ENCODE peak calls at places on chromosomes 13 and 19, in five cellular contexts. Y is NCI-H2029, F is SW 1271, I is left lobe of liver, D is amygdala. U is an unnamed sample.

GRCh38 chr19:48813123-48813911 is 2.5 kb upstream of the BCAT2 start:
- DNase-seq in Y (no peak), F (no peak), I (peak; percentile 56), D (no peak), U (no peak)

GRCh38 chr19:50721441-50722137 is 1.6 kb upstream of the CLEC11A start:
- DNase-seq in Y (no peak), F (no peak), I (no peak), D (no peak), U (peak; percentile 42)

GRCh38 chr13:40780822-40781401 is 8.5 kb upstream of the SLC25A15 start:
- DNase-seq in Y (no peak), F (no peak), I (no peak), D (no peak), U (no peak)

GRCh38 chr13:35793823-35794222 is 317.3 kb upstream of the MAB21L1 start:
- DNase-seq in Y (no peak), F (no peak), I (no peak), D (no peak), U (no peak)

GRCh38 chr13:101941095-101941777 is 460.6 kb downstream of the FGF14 start:
- DNase-seq in Y (no peak), F (no peak), I (peak; percentile 52), D (no peak), U (no peak)

GRCh38 chr13:42218576-42218975 is 53.4 kb upstream of the AKAP11 start:
- DNase-seq in Y (no peak), F (no peak), I (no peak), D (no peak), U (no peak)

GRCh38 chr13:23619073-23619855 is 49.1 kb downstream of the TNFRSF19 start:
- DNase-seq in Y (no peak), F (no peak), I (no peak), D (no peak), U (no peak)

GRCh38 chr19:3544054-3544376 is 5.0 kb downstream of the TEKTIP1 start:
- DNase-seq in Y (no peak), F (no peak), I (no peak), D (no peak), U (no peak)

GRCh38 chr19:30162718-30163117 is 209.5 kb upstream of the ZNF536 start:
- DNase-seq in Y (no peak), F (no peak), I (no peak), D (no peak), U (no peak)

GRCh38 chr19:919157-920050 is 2.3 kb downstream of the KISS1R start:
- DNase-seq in Y (peak; percentile 45), F (no peak), I (no peak), D (no peak), U (no peak)

GRCh38 chr19:40193587-40193849 is 2.3 kb downstream of the MAP3K10 start:
- DNase-seq in Y (no peak), F (no peak), I (no peak), D (no peak), U (no peak)

GRCh38 chr19:29665826-29666633 is 769 bp downstream of the PLEKHF1 start:
- DNase-seq in Y (no peak), F (peak; percentile 18), I (peak; percentile 76), D (no peak), U (no peak)

GRCh38 chr13:95714142-95714832 is 37.3 kb downstream of the DNAJC3 start:
- DNase-seq in Y (no peak), F (no peak), I (no peak), D (no peak), U (no peak)

GRCh38 chr19:2561895-2562294 is 86.0 kb downstream of the GADD45B start:
- DNase-seq in Y (no peak), F (no peak), I (no peak), D (no peak), U (no peak)

GRCh38 chr13:97257800-97258799 is 36.0 kb downstream of the MBNL2 start:
- DNase-seq in Y (no peak), F (peak; percentile 95), I (peak; percentile 71), D (no peak), U (no peak)

GRCh38 chr19:584240-585001 is 5.3 kb upstream of the HCN2 start:
- DNase-seq in Y (no peak), F (no peak), I (no peak), D (no peak), U (peak; percentile 69)

GRCh38 chr19:35757749-35758608 is at the start of gene PROSER3:
- DNase-seq in Y (peak; percentile 99), F (peak; percentile 93), I (peak; percentile 99), D (peak; percentile 97), U (peak; percentile 99)

GRCh38 chr13:67353891-67354459 is 123.8 kb upstream of the PCDH9 start:
- DNase-seq in Y (no peak), F (no peak), I (no peak), D (no peak), U (no peak)

GRCh38 chr19:28446511-28446910 is 766.4 kb downstream of the UQCRFS1 start:
- DNase-seq in Y (no peak), F (no peak), I (no peak), D (no peak), U (no peak)

GRCh38 chr19:46605356-46605821 is 4.3 kb downstream of the CALM3 start:
- DNase-seq in Y (no peak), F (no peak), I (no peak), D (no peak), U (no peak)

U was measured in head of caudate nucleus.